ENCODE peak calls at places on chromosome 13, in four cellular contexts. One of them, this sample, is unnamed. For H3K4me1 and H3K36me3, the result is how much of the 10 kb centered on the place peaks cover.

GRCh38 chr13:24264976-24265375 is 44.4 kb upstream of the C1QTNF9 start:
- DNase-seq in body of pancreas: no peak
- DNase-seq in small intestine: peak
- DNase-seq in left ventricle myocardium inferior: no peak
- DNase-seq in this sample: no peak

GRCh38 chr13:93411281-93411680 is 184.7 kb downstream of the GPC6 start:
- DNase-seq in body of pancreas: no peak
- DNase-seq in left ventricle myocardium inferior: no peak
- DNase-seq in small intestine: no peak
- DNase-seq in this sample: no peak

GRCh38 chr13:93045836-93046235 is 180.8 kb upstream of the GPC6 start:
- DNase-seq in left ventricle myocardium inferior: no peak
- DNase-seq in body of pancreas: no peak
- DNase-seq in small intestine: no peak
- DNase-seq in this sample: no peak

GRCh38 chr13:28574617-28575142 is 79.8 kb upstream of the FLT1 start:
- DNase-seq in body of pancreas: no peak
- DNase-seq in small intestine: peak
- DNase-seq in left ventricle myocardium inferior: no peak
- DNase-seq in this sample: no peak

GRCh38 chr13:112579310-112579843 is 8.6 kb downstream of the TUBGCP3 start:
- DNase-seq in body of pancreas: no peak
- DNase-seq in small intestine: no peak
- DNase-seq in left ventricle myocardium inferior: no peak
- DNase-seq in this sample: no peak

GRCh38 chr13:59483441-59484116 is 680.1 kb downstream of the DIAPH3 start:
- DNase-seq in body of pancreas: no peak
- DNase-seq in small intestine: no peak
- DNase-seq in left ventricle myocardium inferior: peak
- DNase-seq in this sample: no peak

GRCh38 chr13:84433024-84433423 is 550.8 kb upstream of the SLITRK1 start:
- DNase-seq in left ventricle myocardium inferior: no peak
- DNase-seq in body of pancreas: no peak
- DNase-seq in small intestine: no peak
- DNase-seq in this sample: no peak

GRCh38 chr13:76745246-76746200 is 140.7 kb downstream of the KCTD12 start:
- DNase-seq in small intestine: no peak
- DNase-seq in left ventricle myocardium inferior: no peak
- DNase-seq in body of pancreas: no peak
- DNase-seq in this sample: no peak

GRCh38 chr13:111981446-111982165 is 85.3 kb upstream of the SOX1 start:
- DNase-seq in left ventricle myocardium inferior: no peak
- DNase-seq in body of pancreas: no peak
- DNase-seq in small intestine: no peak
- DNase-seq in this sample: peak

GRCh38 chr13:78139765-78140164 is 221.1 kb upstream of the EDNRB start:
- DNase-seq in small intestine: no peak
- DNase-seq in body of pancreas: no peak
- DNase-seq in left ventricle myocardium inferior: no peak
- DNase-seq in this sample: no peak

GRCh38 chr13:71056581-71056980 is 810.4 kb downstream of the DACH1 start:
- DNase-seq in small intestine: no peak
- DNase-seq in body of pancreas: no peak
- DNase-seq in left ventricle myocardium inferior: no peak
- DNase-seq in this sample: no peak

GRCh38 chr13:33380487-33381079 is 95.0 kb upstream of the STARD13 start:
- DNase-seq in small intestine: no peak
- DNase-seq in left ventricle myocardium inferior: no peak
- DNase-seq in body of pancreas: peak
- DNase-seq in this sample: no peak

GRCh38 chr13:21259571-21260455 is 83.4 kb downstream of the MRPL57 start:
- DNase-seq in small intestine: no peak
- DNase-seq in body of pancreas: no peak
- DNase-seq in left ventricle myocardium inferior: no peak
- DNase-seq in this sample: no peak

GRCh38 chr13:66076417-66076816 is 1153.7 kb downstream of the PCDH9 start:
- DNase-seq in small intestine: no peak
- DNase-seq in left ventricle myocardium inferior: no peak
- DNase-seq in body of pancreas: no peak
- DNase-seq in this sample: no peak

GRCh38 chr13:53605306-53605705 is 576.7 kb downstream of the OLFM4 start:
- DNase-seq in left ventricle myocardium inferior: no peak
- DNase-seq in body of pancreas: no peak
- DNase-seq in small intestine: no peak
- DNase-seq in this sample: no peak

GRCh38 chr13:113532156-113532806 is 41.8 kb upstream of the DCUN1D2 start:
- DNase-seq in body of pancreas: no peak
- DNase-seq in left ventricle myocardium inferior: peak
- DNase-seq in small intestine: no peak
- DNase-seq in this sample: peak

GRCh38 chr13:43564941-43565340 is 221.8 kb downstream of the ENOX1 start:
- DNase-seq in small intestine: no peak
- DNase-seq in body of pancreas: no peak
- DNase-seq in left ventricle myocardium inferior: no peak
- DNase-seq in this sample: no peak

GRCh38 chr13:113460599-113460998 is 7.3 kb upstream of the ADPRHL1 start:
- DNase-seq in body of pancreas: no peak
- DNase-seq in left ventricle myocardium inferior: no peak
- DNase-seq in small intestine: no peak
- DNase-seq in this sample: no peak

GRCh38 chr13:112079696-112080095 is 12.7 kb downstream of the SOX1 start:
- DNase-seq in small intestine: no peak
- DNase-seq in body of pancreas: no peak
- DNase-seq in left ventricle myocardium inferior: no peak
- DNase-seq in this sample: no peak

GRCh38 chr13:77660841-77661250 is 36.6 kb upstream of the SLAIN1 start:
- DNase-seq in body of pancreas: no peak
- DNase-seq in small intestine: no peak
- DNase-seq in left ventricle myocardium inferior: no peak
- DNase-seq in this sample: peak

GRCh38 chr13:24148414-24149305 is 11.9 kb upstream of the SPATA13 start:
- DNase-seq in left ventricle myocardium inferior: no peak
- DNase-seq in body of pancreas: peak
- DNase-seq in small intestine: peak
- DNase-seq in this sample: peak

GRCh38 chr13:64078025-64078424 is 2662.4 kb upstream of the PCDH20 start:
- DNase-seq in body of pancreas: no peak
- DNase-seq in left ventricle myocardium inferior: no peak
- DNase-seq in small intestine: no peak
- DNase-seq in this sample: no peak

GRCh38 chr13:50261502-50261901 is 246.3 kb downstream of the KCNRG start:
- DNase-seq in left ventricle myocardium inferior: no peak
- DNase-seq in small intestine: no peak
- DNase-seq in body of pancreas: no peak
- DNase-seq in this sample: no peak

GRCh38 chr13:114016321-114017027 is 42.6 kb upstream of the C13orf46 start:
- DNase-seq in left ventricle myocardium inferior: no peak
- DNase-seq in small intestine: no peak
- DNase-seq in body of pancreas: no peak
- DNase-seq in this sample: no peak

GRCh38 chr13:113083402-113084061 is 22.1 kb upstream of the F7 start:
- DNase-seq in body of pancreas: no peak
- DNase-seq in small intestine: no peak
- DNase-seq in left ventricle myocardium inferior: peak
- DNase-seq in this sample: peak

GRCh38 chr13:21668665-21669599 is 1.9 kb upstream of the FGF9 start:
- DNase-seq in body of pancreas: peak
- DNase-seq in left ventricle myocardium inferior: no peak
- DNase-seq in small intestine: peak
- DNase-seq in this sample: peak

GRCh38 chr13:43246382-43246781 is 223.0 kb downstream of the DNAJC15 start:
- DNase-seq in body of pancreas: no peak
- DNase-seq in left ventricle myocardium inferior: no peak
- DNase-seq in small intestine: no peak
- DNase-seq in this sample: no peak

GRCh38 chr13:93416943-93417342 is 190.3 kb downstream of the GPC6 start:
- DNase-seq in small intestine: no peak
- DNase-seq in body of pancreas: no peak
- DNase-seq in left ventricle myocardium inferior: no peak
- DNase-seq in this sample: no peak

GRCh38 chr13:52412128-52412527 is 6.2 kb upstream of the THSD1 start:
- DNase-seq in small intestine: no peak
- DNase-seq in body of pancreas: no peak
- DNase-seq in left ventricle myocardium inferior: no peak
- DNase-seq in this sample: no peak

GRCh38 chr13:76023644-76024043 is 387.5 kb downstream of the LMO7 start:
- DNase-seq in small intestine: no peak
- DNase-seq in body of pancreas: no peak
- DNase-seq in left ventricle myocardium inferior: no peak
- DNase-seq in this sample: no peak

GRCh38 chr13:26183416-26183815 is 38.7 kb downstream of the RNF6 start:
- DNase-seq in left ventricle myocardium inferior: no peak
- DNase-seq in small intestine: no peak
- DNase-seq in body of pancreas: no peak
- DNase-seq in this sample: no peak
- H3K4me1 ChIP-seq in left ventricle myocardium inferior: under half
- H3K4me1 ChIP-seq in small intestine: under half
- H3K4me1 ChIP-seq in body of pancreas: under half
- H3K4me1 ChIP-seq in this sample: under half

DNA sequence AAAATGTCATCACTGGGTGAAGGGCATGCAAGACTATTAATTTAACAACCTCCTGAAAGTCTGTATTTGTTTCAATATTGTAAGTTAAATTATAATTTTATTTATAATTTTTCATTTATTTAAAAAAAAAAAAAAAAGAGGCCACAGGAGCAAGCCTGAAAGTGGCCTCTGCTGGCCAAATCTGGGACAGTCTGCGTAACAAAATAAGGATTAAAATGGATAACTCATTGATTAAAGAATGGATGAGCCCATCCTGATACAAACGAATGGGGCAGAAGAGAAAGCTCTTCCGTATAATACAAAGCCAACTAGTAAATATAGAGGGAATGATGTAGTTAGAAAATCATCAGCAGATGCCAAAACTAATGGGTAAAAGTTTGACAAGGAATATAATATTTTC is 36.2 kb downstream of the SUCLA2 start:
- DNase-seq in left ventricle myocardium inferior: no peak
- DNase-seq in small intestine: no peak
- DNase-seq in body of pancreas: no peak
- DNase-seq in this sample: no peak
- H3K36me3 ChIP-seq in left ventricle myocardium inferior: half or more
- H3K36me3 ChIP-seq in small intestine: under half
- H3K36me3 ChIP-seq in body of pancreas: under half
- H3K36me3 ChIP-seq in this sample: under half

GRCh38 chr13:46664195-46664594 is 111.2 kb downstream of the LRCH1 start:
- DNase-seq in left ventricle myocardium inferior: no peak
- DNase-seq in body of pancreas: no peak
- DNase-seq in small intestine: no peak
- DNase-seq in this sample: no peak
- H3K4me1 ChIP-seq in left ventricle myocardium inferior: half or more
- H3K4me1 ChIP-seq in body of pancreas: half or more
- H3K4me1 ChIP-seq in small intestine: under half
- H3K4me1 ChIP-seq in this sample: under half

DNA sequence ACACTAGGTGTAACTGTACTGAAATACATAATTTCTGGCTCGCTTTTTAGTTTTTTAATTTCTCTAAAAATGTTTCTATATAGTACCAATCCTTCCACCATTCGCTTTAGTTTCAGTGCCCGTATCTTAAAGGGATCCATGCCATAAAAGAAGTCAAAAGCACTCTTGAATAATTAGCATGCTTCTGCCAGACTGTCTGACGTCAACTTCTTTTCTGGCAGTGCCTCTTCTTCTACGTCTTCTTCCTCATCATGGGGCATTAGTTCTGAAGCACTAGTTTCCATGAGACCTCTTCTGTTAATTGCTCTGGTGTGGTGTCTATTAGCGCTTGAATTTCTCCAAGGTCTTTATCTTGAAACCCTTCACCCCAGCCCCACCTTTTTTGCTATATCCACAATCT is 93.8 kb upstream of the DOCK9 start:
- DNase-seq in small intestine: peak
- DNase-seq in body of pancreas: no peak
- DNase-seq in left ventricle myocardium inferior: no peak
- DNase-seq in this sample: no peak
- H3K36me3 ChIP-seq in small intestine: under half
- H3K36me3 ChIP-seq in body of pancreas: under half
- H3K36me3 ChIP-seq in left ventricle myocardium inferior: under half
- H3K36me3 ChIP-seq in this sample: under half

GRCh38 chr13:106528711-106529414 is 6.6 kb downstream of the EFNB2 start:
- DNase-seq in left ventricle myocardium inferior: no peak
- DNase-seq in small intestine: no peak
- DNase-seq in body of pancreas: no peak
- DNase-seq in this sample: no peak
- H3K4me1 ChIP-seq in left ventricle myocardium inferior: half or more
- H3K4me1 ChIP-seq in small intestine: under half
- H3K4me1 ChIP-seq in body of pancreas: under half
- H3K4me1 ChIP-seq in this sample: under half

DNA sequence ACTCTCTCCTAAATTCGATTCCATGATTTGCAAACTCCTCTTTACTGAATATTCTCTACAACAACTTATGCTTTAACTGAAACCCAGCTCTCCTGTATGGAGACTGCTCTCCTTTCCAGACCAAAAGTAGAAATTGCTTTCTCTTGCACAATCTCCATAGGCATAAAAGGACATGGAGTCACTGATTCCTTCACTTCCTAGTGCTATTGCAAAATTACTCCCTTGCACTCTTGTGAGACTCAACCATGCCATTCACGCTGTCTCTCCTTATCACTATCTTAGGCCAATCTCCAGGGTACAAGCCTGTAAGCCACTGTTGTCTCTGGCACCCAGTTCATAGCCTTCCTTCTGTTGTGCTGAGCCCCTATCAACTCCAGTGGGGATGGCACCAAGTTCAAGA is 30.6 kb downstream of the SERPINE3 start:
- DNase-seq in small intestine: no peak
- DNase-seq in left ventricle myocardium inferior: no peak
- DNase-seq in body of pancreas: no peak
- DNase-seq in this sample: no peak
- H3K36me3 ChIP-seq in small intestine: under half
- H3K36me3 ChIP-seq in left ventricle myocardium inferior: half or more
- H3K36me3 ChIP-seq in body of pancreas: under half
- H3K36me3 ChIP-seq in this sample: under half

This sample was measured in kidney.